ENCODE peak calls at places on chromosomes 3 and 15, in ten cellular contexts. O is aorta, I is transverse colon, B is adrenal gland, S is testis, V is left ventricle myocardium inferior, U is HAP-1, G is fibroblast of lung, K is heart left ventricle, X is GM23338. R is an unnamed sample.

GRCh38 chr3:52072020-52072419 is 15.6 kb upstream of the DUSP7 start:
- DNase-seq in O (no peak), I (no peak), B (no peak), S (no peak), V (no peak), U (no peak), G (no peak), K (no peak), X (no peak), R (no peak)

GRCh38 chr3:39343760-39344159 is 14.3 kb downstream of the CCR8 start:
- DNase-seq in O (no peak), I (no peak), B (no peak), S (no peak), V (no peak), U (no peak), G (no peak), K (no peak), X (no peak), R (no peak)

GRCh38 chr3:126356373-126357298 is 572 bp downstream of the KLF15 start:
- DNase-seq in O (peak; percentile 84), I (peak; percentile 20), B (peak; percentile 34), S (peak; percentile 44), V (peak; percentile 56), U (peak; percentile 10), G (no peak), K (peak; percentile 60), X (peak; percentile 41), R (peak; percentile 62)

GRCh38 chr15:48333553-48333952 is 2.3 kb downstream of the DUT start:
- DNase-seq in O (no peak), I (no peak), B (no peak), S (no peak), V (no peak), U (no peak), G (no peak), K (no peak), X (no peak), R (no peak)

GRCh38 chr3:134652409-134652831 is 1.6 kb upstream of the KY start:
- DNase-seq in O (no peak), I (no peak), B (no peak), S (no peak), V (no peak), U (no peak), G (no peak), K (no peak), X (no peak), R (no peak)

GRCh38 chr3:120432105-120432860 is 18.5 kb downstream of the FSTL1 start:
- DNase-seq in O (no peak), I (no peak), B (no peak), S (no peak), V (no peak), U (peak; percentile 46), G (peak; percentile 55), K (no peak), X (peak; percentile 91), R (no peak)

GRCh38 chr3:113097821-113098516 is 107.2 kb downstream of the GTPBP8 start:
- DNase-seq in O (no peak), I (no peak), B (no peak), S (no peak), V (no peak), U (no peak), G (peak; percentile 42), K (no peak), X (no peak), R (no peak)

GRCh38 chr15:65038838-65039237 is 6.3 kb upstream of the SLC51B start:
- DNase-seq in O (no peak), I (no peak), B (no peak), S (no peak), V (no peak), U (no peak), G (no peak), K (no peak), X (no peak), R (no peak)

GRCh38 chr3:10286596-10287295 is 6.0 kb downstream of the GHRL start:
- DNase-seq in O (no peak), I (no peak), B (peak; percentile 73), S (peak; percentile 62), V (no peak), U (peak; percentile 46), G (peak; percentile 86), K (no peak), X (peak; percentile 56), R (no peak)

GRCh38 chr3:38151667-38152265 is 13.3 kb downstream of the MYD88 start:
- DNase-seq in O (no peak), I (no peak), B (no peak), S (no peak), V (no peak), U (no peak), G (no peak), K (no peak), X (no peak), R (no peak)

DNA sequence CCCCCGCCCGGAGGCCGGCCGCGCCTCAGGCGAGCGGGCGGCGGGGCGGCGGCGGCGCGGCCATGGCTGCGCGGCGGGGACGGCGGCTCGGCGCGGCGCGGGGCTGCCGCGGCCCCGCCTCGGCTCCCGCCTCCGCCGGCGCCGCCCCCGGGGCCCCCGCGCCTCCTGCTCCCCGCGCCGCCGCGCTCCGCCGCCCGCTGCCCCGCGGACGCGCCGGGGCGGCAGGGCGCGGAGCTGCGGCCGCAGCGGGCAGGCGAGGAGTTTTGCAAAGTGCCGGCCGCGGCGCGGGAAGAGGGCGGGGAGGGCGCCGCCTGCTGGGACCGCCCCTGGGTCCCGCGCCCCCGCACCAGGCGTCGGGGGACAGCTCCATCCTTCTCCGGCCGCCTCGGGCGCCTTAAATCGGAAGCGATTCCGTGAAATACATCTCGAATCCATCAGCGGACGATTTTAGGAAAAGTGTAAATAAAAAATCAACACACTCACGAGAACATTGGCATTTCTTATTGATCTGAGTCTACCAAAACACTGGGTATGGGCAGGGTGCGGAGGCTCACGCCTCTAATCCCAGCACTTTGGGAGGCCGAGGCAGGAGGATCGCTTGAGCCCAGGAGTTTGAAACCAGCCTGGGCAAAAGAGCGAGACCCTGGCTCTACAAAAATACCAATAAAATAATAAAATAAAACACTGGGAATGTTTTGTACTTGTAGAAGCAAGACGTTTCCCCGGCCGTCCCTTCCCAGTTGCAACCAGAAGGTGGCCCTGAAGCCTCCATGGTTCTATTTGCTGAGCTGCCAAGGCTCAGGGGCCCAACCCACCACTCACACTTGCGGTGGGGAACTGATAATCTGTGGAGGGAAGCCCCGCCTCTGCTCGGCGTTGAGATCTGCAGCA is 136.9 kb downstream of the NUP210 start:
- DNase-seq in O (peak; percentile 75), I (no peak), B (no peak), S (peak; percentile 74), V (no peak), U (peak; percentile 47), G (no peak), K (peak; percentile 41), X (peak; percentile 87), R (peak; percentile 40)
- H3K4me3 ChIP-seq in O (peak overlapping the region; percentile 55), I (no peak overlapping the region), B (peak overlapping the region; percentile 55), S (peak overlapping the region; percentile 51), V (peak overlapping the region; percentile 71), U (peak overlapping the region; percentile 47), G (no peak overlapping the region), K (peak overlapping the region; percentile 64), X (peak overlapping the region; percentile 71), R (peak overlapping the region; percentile 29)

GRCh38 chr3:105845488-105845887 is 23.3 kb downstream of the CBLB start:
- DNase-seq in O (no peak), I (no peak), B (no peak), S (peak; percentile 53), V (no peak), U (peak; percentile 28), G (no peak), K (no peak), X (peak; percentile 56), R (no peak)

GRCh38 chr3:105847452-105847851 is 21.4 kb downstream of the CBLB start:
- DNase-seq in O (no peak), I (no peak), B (no peak), S (no peak), V (no peak), U (no peak), G (no peak), K (no peak), X (no peak), R (no peak)

GRCh38 chr3:105847865-105848264 is 20.9 kb downstream of the CBLB start:
- DNase-seq in O (no peak), I (no peak), B (no peak), S (no peak), V (no peak), U (no peak), G (no peak), K (no peak), X (no peak), R (no peak)

GRCh38 chr3:105848821-105849220 is 20.0 kb downstream of the CBLB start:
- DNase-seq in O (no peak), I (no peak), B (no peak), S (no peak), V (no peak), U (no peak), G (no peak), K (no peak), X (no peak), R (no peak)

GRCh38 chr3:105846809-105847208 is 22.0 kb downstream of the CBLB start:
- DNase-seq in O (no peak), I (no peak), B (no peak), S (no peak), V (no peak), U (no peak), G (no peak), K (no peak), X (no peak), R (no peak)
- H3K4me1 ChIP-seq in O (peaks cover 2% of the 10 kb centered on the region), I (no peaks in the 10 kb centered on the region), B (peaks cover 9% of the 10 kb centered on the region), S (peaks cover 20% of the 10 kb centered on the region), V (peaks cover 99% of the 10 kb centered on the region), U (peaks cover 15% of the 10 kb centered on the region), G (peaks cover 2% of the 10 kb centered on the region), K (peaks cover 19% of the 10 kb centered on the region), X (peaks cover 27% of the 10 kb centered on the region), R (peaks cover 33% of the 10 kb centered on the region)

GRCh38 chr3:105837143-105837740 is 31.6 kb downstream of the CBLB start:
- DNase-seq in O (no peak), I (no peak), B (no peak), S (no peak), V (no peak), U (no peak), G (no peak), K (no peak), X (no peak), R (no peak)
- H3K4me3 ChIP-seq in O (no peak overlapping the region), I (no peak overlapping the region), B (no peak overlapping the region), S (no peak overlapping the region), V (peak overlapping the region; percentile 29), U (no peak overlapping the region), G (no peak overlapping the region), K (no peak overlapping the region), X (no peak overlapping the region), R (no peak overlapping the region)

DNA sequence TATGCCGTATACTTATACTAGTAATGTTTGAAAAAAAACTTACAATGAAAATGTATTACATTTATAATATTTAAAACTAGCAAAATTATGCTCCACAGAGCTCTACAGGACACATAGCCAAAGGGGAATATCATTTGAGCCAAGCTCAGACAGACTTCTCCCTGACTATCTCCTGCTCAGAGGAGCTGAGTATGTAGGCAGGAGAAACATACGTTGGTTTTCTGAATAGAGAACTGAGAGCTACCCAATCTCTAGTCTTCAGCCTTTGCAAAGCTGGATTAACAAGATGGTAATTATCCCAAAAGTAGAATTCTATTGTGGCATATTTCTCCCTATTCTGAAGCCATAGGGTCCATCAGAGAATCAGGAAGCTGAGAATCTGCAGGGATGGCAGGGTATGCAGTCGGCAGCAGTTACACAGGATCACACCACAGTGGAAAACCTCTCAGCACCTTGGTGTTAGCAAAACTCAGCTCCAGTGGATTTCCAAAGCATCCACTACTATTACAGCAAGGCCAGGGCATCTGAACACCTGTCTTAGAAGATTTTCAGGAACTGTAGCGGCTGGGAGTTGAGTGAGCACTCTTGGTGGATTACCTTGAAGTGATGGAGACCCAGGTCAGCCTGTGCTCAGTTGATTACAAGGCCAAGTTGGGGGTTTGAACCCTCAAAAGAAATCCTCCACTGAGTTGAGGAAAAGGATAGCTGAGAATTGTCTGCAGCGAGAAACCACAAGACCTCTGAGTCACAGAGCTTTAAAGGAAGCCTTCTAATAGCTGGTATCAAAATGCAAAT is 30.1 kb downstream of the GPR15 start:
- DNase-seq in O (no peak), I (no peak), B (no peak), S (no peak), V (no peak), U (no peak), G (peak; percentile 9), K (no peak), X (no peak), R (no peak)
- H3K4me1 ChIP-seq in O (no peaks in the 10 kb centered on the region), I (no peaks in the 10 kb centered on the region), B (no peaks in the 10 kb centered on the region), S (no peaks in the 10 kb centered on the region), V (no peaks in the 10 kb centered on the region), U (no peaks in the 10 kb centered on the region), G (no peaks in the 10 kb centered on the region), K (no peaks in the 10 kb centered on the region), X (no peaks in the 10 kb centered on the region), R (no peaks in the 10 kb centered on the region)

R was measured in BE2C.